ENCODE peak calls at places on chromosome 14, in seven cellular contexts. Q is fibroblast of pulmonary artery; H is right lobe of liver; K is GM12865; A is cardiac fibroblast; M is cardiac muscle cell; R is CD8-positive, alpha-beta T cell. Y is an unnamed sample.

GRCh38 chr14:26841920-26842741 is 244.3 kb upstream of the NOVA1 start:
- DNase-seq in R (no peak), A (peak), H (no peak), Q (peak), K (no peak), M (peak), Y (peak)

GRCh38 chr14:35403397-35404245 is 928 bp downstream of the NFKBIA start:
- DNase-seq in H (peak), Q (peak), A (peak), K (peak), M (peak), R (peak), Y (peak)

GRCh38 chr14:104360522-104360921 is 219.0 kb upstream of the C14orf180 start:
- DNase-seq in Q (no peak), A (no peak), R (no peak), M (no peak), H (no peak), K (no peak), Y (no peak)

GRCh38 chr14:95233702-95234241 is 76.4 kb upstream of the DICER1 start:
- DNase-seq in H (no peak), M (no peak), R (no peak), Q (no peak), A (no peak), K (peak), Y (no peak)

GRCh38 chr14:81323094-81323493 is 77.0 kb downstream of the STON2 start:
- DNase-seq in A (no peak), Q (no peak), K (no peak), M (no peak), R (no peak), H (no peak), Y (no peak)

GRCh38 chr14:26598081-26598671 is 343 bp upstream of the NOVA1 start:
- DNase-seq in A (peak), Q (peak), H (peak), M (peak), R (no peak), K (no peak), Y (peak)

GRCh38 chr14:59918824-59919581 is 941 bp upstream of the LRRC9 start:
- DNase-seq in A (peak), R (no peak), M (peak), Q (peak), H (peak), K (peak), Y (peak)

GRCh38 chr14:30034049-30034635 is 106.5 kb upstream of the PRKD1 start:
- DNase-seq in M (no peak), A (peak), H (no peak), R (no peak), Q (no peak), K (no peak), Y (peak)

GRCh38 chr14:102363182-102363952 is 626 bp downstream of the TECPR2 start:
- DNase-seq in M (no peak), H (no peak), A (peak), Q (peak), K (peak), R (no peak), Y (peak)

GRCh38 chr14:59346796-59347510 is 118.2 kb downstream of the GPR135 start:
- DNase-seq in Q (peak), R (no peak), H (no peak), M (no peak), A (peak), K (no peak), Y (no peak)

GRCh38 chr14:59308706-59309105 is 120.2 kb downstream of the DAAM1 start:
- DNase-seq in A (peak), M (no peak), Q (peak), R (no peak), H (no peak), K (no peak), Y (no peak)

GRCh38 chr14:54814076-54814475 is 88.5 kb downstream of the GCH1 start:
- DNase-seq in K (peak), A (no peak), R (no peak), M (no peak), H (no peak), Q (no peak), Y (no peak)

GRCh38 chr14:98512501-98513251 is 759.3 kb downstream of the BCL11B start:
- DNase-seq in M (no peak), A (no peak), Q (no peak), H (no peak), R (no peak), K (peak), Y (no peak)
- H3K4me3 ChIP-seq in M (no peak), A (no peak), Q (no peak), H (no peak), R (no peak), K (no peak), Y (no peak)

GRCh38 chr14:96584907-96585671 is 82.9 kb downstream of the PAPOLA start:
- DNase-seq in A (no peak), M (no peak), H (no peak), Q (no peak), K (no peak), R (peak), Y (no peak)
- TF ChIP-seq CTCF in A (no peak), M (no peak), H (no peak), Q (no peak), K (no peak), R (no peak), Y (no peak)

GRCh38 chr14:28142400-28143015 is 624.1 kb upstream of the FOXG1 start:
- DNase-seq in Q (peak), H (no peak), M (peak), R (no peak), A (peak), K (no peak), Y (peak)

GRCh38 chr14:28141662-28142061 is 624.9 kb upstream of the FOXG1 start:
- DNase-seq in M (no peak), Q (no peak), K (no peak), A (no peak), R (no peak), H (no peak), Y (no peak)

GRCh38 chr14:28143340-28143739 is 623.2 kb upstream of the FOXG1 start:
- DNase-seq in A (no peak), M (no peak), K (no peak), Q (no peak), H (no peak), R (no peak), Y (no peak)
- H3K4me3 ChIP-seq in A (no peak), M (no peak), K (no peak), Q (no peak), H (no peak), R (no peak), Y (no peak)

GRCh38 chr14:105602243-105602750 is 75.9 kb downstream of the TMEM121 start:
- DNase-seq in K (no peak), H (no peak), A (no peak), R (no peak), Q (no peak), M (no peak), Y (no peak)
- TF ChIP-seq CTCF in K (no peak), H (no peak), A (no peak), R (no peak), Q (no peak), M (no peak), Y (no peak)

DNA sequence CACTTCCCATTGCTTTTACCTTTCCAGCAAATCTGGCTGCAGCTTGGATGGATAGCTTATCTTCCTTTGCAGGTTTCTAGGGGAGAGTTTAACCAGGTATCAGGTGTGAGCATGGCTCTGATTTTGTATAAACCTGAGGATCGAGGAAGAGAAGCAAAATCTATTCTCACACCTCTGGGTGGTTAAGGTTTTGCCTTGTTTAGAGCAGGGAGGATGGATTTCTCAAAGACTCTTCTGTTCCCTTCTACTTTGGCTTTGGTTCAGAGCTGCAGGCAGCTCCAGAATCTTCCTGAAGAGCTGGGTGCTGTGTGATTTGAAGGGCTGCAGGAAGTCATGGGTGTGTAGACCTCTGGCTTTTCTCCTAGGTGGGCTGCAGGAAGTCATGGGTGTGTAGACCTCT is 1.7 kb downstream of the JDP2 start:
- DNase-seq in K (no peak), Q (no peak), M (no peak), R (no peak), A (no peak), H (no peak), Y (no peak)
- H3K4me3 ChIP-seq in K (no peak), Q (peak), M (no peak), R (no peak), A (no peak), H (peak), Y (peak)

GRCh38 chr14:93331375-93332031 is 1.3 kb downstream of the BTBD7 start:
- DNase-seq in M (no peak), H (peak), R (no peak), K (no peak), Q (no peak), A (no peak), Y (no peak)

GRCh38 chr14:93330609-93331000 is 2.2 kb downstream of the BTBD7 start:
- DNase-seq in H (no peak), A (no peak), K (no peak), R (no peak), Q (no peak), M (no peak), Y (no peak)

GRCh38 chr14:93333631-93334095 is 827 bp upstream of the BTBD7 start:
- DNase-seq in A (no peak), M (no peak), Q (no peak), K (no peak), H (no peak), R (no peak), Y (peak)

GRCh38 chr14:93332032-93332852 is 594 bp downstream of the BTBD7 start:
- DNase-seq in A (peak), K (peak), R (no peak), H (peak), M (peak), Q (peak), Y (peak)

GRCh38 chr14:93332853-93333630 is at the start of gene BTBD7:
- DNase-seq in H (peak), Q (peak), K (peak), M (peak), A (peak), R (peak), Y (peak)
- TF ChIP-seq CTCF in H (no peak), Q (no peak), K (no peak), M (no peak), A (peak), R (no peak), Y (peak)